ENCODE peak calls at places on chromosomes 7 and 10, in four cellular contexts. Q, K, Y and D are unnamed samples.

GRCh38 chr7:94360926-94361325 is 33.8 kb upstream of the COL1A2 start:
- DNase-seq in K (no peak), Q (no peak), Y (no peak), D (no peak)

GRCh38 chr10:116324227-116324950 is at the start of gene CCDC172:
- DNase-seq in Q (no peak), K (peak; percentile 44), Y (peak; percentile 11), D (no peak)

GRCh38 chr10:94038024-94038423 is 44.3 kb downstream of the PLCE1 start:
- DNase-seq in K (no peak), Y (no peak), Q (no peak), D (no peak)

GRCh38 chr10:55628260-55628701 is 732.8 kb downstream of the ZWINT start:
- DNase-seq in Y (no peak), Q (no peak), K (no peak), D (peak; percentile 39)

GRCh38 chr7:104643587-104644217 is 315.3 kb downstream of the LHFPL3 start:
- DNase-seq in Q (peak; percentile 3), Y (no peak), K (no peak), D (no peak)

GRCh38 chr10:29858352-29859267 is 200.8 kb downstream of the JCAD start:
- DNase-seq in Q (peak; percentile 84), K (peak; percentile 86), Y (peak; percentile 53), D (peak; percentile 75)

GRCh38 chr7:117347962-117348672 is 25.3 kb upstream of the WNT2 start:
- DNase-seq in Y (no peak), K (no peak), Q (no peak), D (no peak)

GRCh38 chr10:88095291-88095721 is 231.9 kb downstream of the PTEN start:
- DNase-seq in Q (peak; percentile 88), K (no peak), Y (no peak), D (no peak)

GRCh38 chr10:36172574-36172973 is 530.5 kb upstream of the FZD8 start:
- DNase-seq in Q (peak; percentile 64), K (no peak), Y (no peak), D (no peak)

GRCh38 chr7:27576360-27576944 is 86.2 kb downstream of the HIBADH start:
- DNase-seq in K (no peak), Q (peak; percentile 20), Y (no peak), D (no peak)

GRCh38 chr10:16854623-16855022 is 37.4 kb upstream of the RSU1 start:
- DNase-seq in K (no peak), Q (peak; percentile 66), Y (no peak), D (no peak)

GRCh38 chr10:46323176-46323575 is 36.4 kb downstream of the ANTXRL start:
- DNase-seq in Q (no peak), K (no peak), Y (no peak), D (no peak)

GRCh38 chr7:90006988-90007387 is 147.3 kb upstream of the STEAP1 start:
- DNase-seq in K (no peak), Y (no peak), Q (no peak), D (no peak)

GRCh38 chr10:97179731-97180366 is 5.9 kb downstream of the SLIT1 start:
- DNase-seq in Q (no peak), K (no peak), Y (no peak), D (no peak)

GRCh38 chr10:97180367-97180763 is 5.4 kb downstream of the SLIT1 start:
- DNase-seq in Q (no peak), Y (no peak), K (no peak), D (no peak)

GRCh38 chr10:97176226-97176625 is 9.5 kb downstream of the SLIT1 start:
- DNase-seq in Q (no peak), K (no peak), Y (no peak), D (no peak)

GRCh38 chr10:97179311-97179710 is 6.4 kb downstream of the SLIT1 start:
- DNase-seq in Y (no peak), Q (no peak), K (no peak), D (no peak)

GRCh38 chr10:97178074-97178473 is 7.7 kb downstream of the SLIT1 start:
- DNase-seq in Q (no peak), K (no peak), Y (no peak), D (no peak)
- H3K4me3 ChIP-seq in Q (no peak overlapping the region), K (no peak overlapping the region), Y (no peak overlapping the region), D (no peak overlapping the region)

DNA sequence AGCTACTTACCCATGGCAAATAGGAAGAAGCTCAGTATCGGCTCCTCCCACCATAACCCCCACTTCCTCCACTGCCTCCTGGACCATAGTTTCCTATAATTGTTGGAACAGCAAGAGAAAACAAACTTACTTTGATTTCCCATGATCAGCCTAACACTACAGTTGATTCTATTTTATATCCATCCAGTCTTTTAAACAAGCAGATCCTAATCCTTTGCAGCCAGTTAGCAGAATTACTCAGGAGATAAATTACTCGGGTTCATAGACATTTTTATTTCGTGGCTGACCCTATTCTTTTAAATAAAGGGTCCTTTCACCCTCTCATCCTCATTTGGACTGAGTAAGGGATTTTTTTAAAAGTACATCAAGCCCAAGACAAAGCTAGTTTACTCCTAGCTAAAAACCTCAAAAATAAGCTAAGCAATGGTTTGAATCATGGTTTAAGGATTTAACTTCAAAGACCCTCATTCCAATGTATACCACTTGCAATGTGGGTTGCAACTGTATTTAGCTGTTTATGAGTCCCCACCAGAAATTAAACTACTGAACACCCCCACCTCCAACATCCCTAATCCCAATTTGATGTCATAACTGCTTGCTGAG is 8.0 kb downstream of the HNRNPA2B1 start:
- DNase-seq in Y (no peak), Q (no peak), K (no peak), D (no peak)
- TF ChIP-seq CTCF in Y (no peak), Q (no peak), K (no peak), D (no peak)

GRCh38 chr7:150340875-150341262 is 560 bp downstream of the RARRES2 start:
- DNase-seq in Y (no peak), Q (no peak), K (no peak), D (no peak)
- H3K4me3 ChIP-seq in Y (peak overlapping the region; percentile 74), Q (no peak overlapping the region), K (peak overlapping the region; percentile 59), D (peak overlapping the region; percentile 62)

GRCh38 chr7:32058017-32058416 is 12.2 kb downstream of the PDE1C start:
- DNase-seq in Q (peak; percentile 10), Y (no peak), K (no peak), D (no peak)

GRCh38 chr7:32059289-32060045 is 10.7 kb downstream of the PDE1C start:
- DNase-seq in Q (peak; percentile 19), K (no peak), Y (no peak), D (no peak)

GRCh38 chr7:32061346-32061745 is 8.9 kb downstream of the PDE1C start:
- DNase-seq in Y (no peak), Q (no peak), K (no peak), D (no peak)

GRCh38 chr7:32063614-32064013 is 6.6 kb downstream of the PDE1C start:
- DNase-seq in K (no peak), Y (no peak), Q (no peak), D (no peak)

DNA sequence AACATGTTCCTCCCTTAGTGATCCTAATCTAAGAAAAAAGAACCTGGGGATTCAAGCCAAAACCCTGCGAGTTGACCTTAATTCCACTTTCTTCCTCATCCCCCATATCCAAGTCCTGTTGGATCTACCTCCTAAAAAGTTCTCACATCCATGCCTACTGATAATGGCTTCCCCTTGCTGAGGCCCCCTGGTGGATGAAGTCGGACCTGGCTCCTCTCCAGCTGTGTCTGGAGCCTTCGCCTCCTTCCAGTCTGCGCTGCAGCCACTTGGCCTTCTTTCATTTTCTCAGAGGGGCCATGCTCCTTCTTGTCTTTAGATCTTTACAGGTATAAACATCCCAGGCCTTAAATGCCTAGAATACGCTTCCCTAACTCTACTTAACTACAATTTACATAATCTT is 8.1 kb downstream of the PDE1C start:
- DNase-seq in K (peak; percentile 54), Q (peak; percentile 64), Y (peak; percentile 59), D (peak; percentile 55)
- TF ChIP-seq CTCF in K (peak; percentile 16), Q (peak; percentile 73), Y (peak; percentile 23), D (peak; percentile 53)

GRCh38 chr7:142299226-142299625 is 41.4 kb upstream of the PRSS58 start:
- DNase-seq in Q (no peak), K (no peak), Y (no peak), D (no peak)
- H3K4me3 ChIP-seq in Q (no peak overlapping the region), K (no peak overlapping the region), Y (no peak overlapping the region), D (no peak overlapping the region)

GRCh38 chr10:110535958-110536891 is 31.3 kb upstream of the SMC3 start:
- DNase-seq in K (no peak), Y (no peak), Q (peak; percentile 70), D (peak; percentile 64)
- TF ChIP-seq CTCF in K (peak; percentile 28), Y (no peak), Q (no peak), D (peak; percentile 34)

DNA sequence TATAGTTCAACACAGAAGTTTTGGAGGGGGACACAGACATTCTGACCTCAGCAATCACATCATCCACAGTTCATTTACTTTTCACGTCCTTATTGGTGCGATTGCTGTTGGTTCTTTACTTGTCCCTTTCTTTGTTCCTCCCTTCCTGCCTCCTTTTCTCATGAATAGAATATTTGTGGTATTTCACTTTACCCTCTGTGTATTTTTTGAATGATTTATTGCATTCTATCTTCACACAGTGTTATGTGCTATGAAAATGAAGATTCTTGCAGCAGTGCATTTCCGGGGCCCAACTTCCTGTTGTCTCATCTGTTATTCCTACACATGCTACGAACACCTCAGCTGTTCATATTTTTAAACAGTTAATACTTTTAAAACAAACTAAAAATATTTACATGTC is 179.6 kb downstream of the ZMYND11 start:
- DNase-seq in Q (no peak), Y (no peak), K (no peak), D (no peak)
- H3K4me3 ChIP-seq in Q (no peak overlapping the region), Y (no peak overlapping the region), K (no peak overlapping the region), D (no peak overlapping the region)

DNA sequence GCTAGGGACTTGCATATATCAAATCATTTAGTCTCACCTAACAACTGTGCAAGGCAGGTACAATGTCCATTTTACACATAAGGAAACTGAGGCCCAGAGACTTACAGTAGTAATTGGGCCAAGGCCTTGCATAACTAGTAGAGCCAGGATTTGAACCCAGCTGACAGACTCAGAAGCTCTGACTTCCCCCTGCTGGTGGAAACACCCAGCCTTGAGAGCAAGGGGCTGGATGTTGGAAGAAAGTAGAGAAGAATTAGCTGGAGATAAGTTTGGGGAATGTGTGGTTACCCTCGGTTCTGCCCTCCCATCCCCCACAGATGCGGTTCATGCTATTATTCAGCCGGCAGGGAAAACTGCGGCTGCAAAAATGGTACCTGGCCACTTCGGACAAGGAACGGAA is 2.0 kb downstream of the AP1S1 start:
- DNase-seq in Y (no peak), K (no peak), Q (no peak), D (no peak)
- TF ChIP-seq CTCF in Y (no peak), K (no peak), Q (no peak), D (no peak)